ENCODE peak calls at places on chromosomes 7 and 10, in six cellular contexts. R is T-helper 9 cell, G is Kasumi-1, E is retina, C is body of pancreas, P is iPS-NIHi11. M is an unnamed sample.

GRCh38 chr10:29834990-29835569 is 200.3 kb upstream of the SVIL start:
- DNase-seq in E (no peak), G (no peak), C (no peak), R (no peak), P (no peak), M (no peak)

GRCh38 chr7:51324206-51324884 is 7.7 kb upstream of the COBL start:
- DNase-seq in C (no peak), E (no peak), G (no peak), R (no peak), P (no peak), M (no peak)

GRCh38 chr7:28078036-28078901 is 102.3 kb downstream of the JAZF1 start:
- DNase-seq in G (peak), P (peak), C (peak), E (peak), R (peak), M (peak)

GRCh38 chr7:44144426-44144967 is 3.4 kb upstream of the MYL7 start:
- DNase-seq in G (no peak), R (no peak), P (no peak), C (peak), E (no peak), M (no peak)

GRCh38 chr7:7553386-7553785 is 13.3 kb upstream of the MIOS start:
- DNase-seq in R (no peak), E (no peak), P (no peak), C (no peak), G (no peak), M (no peak)

GRCh38 chr7:71739520-71740195 is 607.7 kb downstream of the GALNT17 start:
- DNase-seq in C (no peak), R (no peak), P (peak), G (no peak), E (peak), M (no peak)

GRCh38 chr7:87370660-87371180 is 25.3 kb downstream of the CROT start:
- DNase-seq in E (no peak), R (no peak), C (no peak), P (no peak), G (no peak), M (no peak)

GRCh38 chr7:1914743-1915142 is 244.7 kb downstream of the ELFN1 start:
- DNase-seq in G (no peak), C (no peak), R (no peak), E (no peak), P (no peak), M (no peak)

GRCh38 chr7:27501001-27501400 is 161.7 kb downstream of the HIBADH start:
- DNase-seq in P (no peak), G (no peak), E (no peak), C (no peak), R (no peak), M (no peak)

GRCh38 chr7:3092468-3092867 is 48.8 kb upstream of the CARD11 start:
- DNase-seq in E (no peak), P (no peak), C (no peak), G (peak), R (peak), M (no peak)

GRCh38 chr7:128791121-128791967 is 424 bp upstream of the CCDC136 start:
- DNase-seq in E (peak), G (no peak), C (peak), R (peak), P (peak), M (peak)

GRCh38 chr7:135979674-135980660 is 2.8 kb upstream of the MTPN start:
- DNase-seq in P (no peak), E (no peak), C (no peak), R (no peak), G (peak), M (no peak)

GRCh38 chr10:97531401-97531985 is 32.8 kb downstream of the UBTD1 start:
- DNase-seq in R (no peak), G (no peak), E (no peak), C (no peak), P (no peak), M (no peak)

GRCh38 chr10:80709879-80710278 is 172.2 kb downstream of the SH2D4B start:
- DNase-seq in G (no peak), R (no peak), E (no peak), P (no peak), C (no peak), M (no peak)